ENCODE peak calls at places on chromosomes 4 and X, in ten cellular contexts. E is nephron progenitor cell, D is MCF 10A, R is lower leg skin, F is dorsolateral prefrontal cortex, X is BJ, N is RWPE1, S is fibroblast of pulmonary artery, L is brain microvascular endothelial cell, Q is hepatocyte. J is an unnamed sample.

GRCh38 chrX:46257451-46257879 is 287.8 kb downstream of the ZNF674 start:
- DNase-seq in F (no peak), E (no peak), R (no peak), X (no peak), D (no peak), S (no peak), N (no peak), L (no peak), Q (no peak), J (no peak)

GRCh38 chr4:119735136-119735770 is 106.6 kb upstream of the PDE5A start:
- DNase-seq in L (peak), E (no peak), Q (peak), D (peak), F (no peak), X (peak), R (no peak), S (peak), N (no peak), J (no peak)

GRCh38 chr4:8204576-8205227 is 5.6 kb downstream of the SH3TC1 start:
- DNase-seq in D (no peak), F (no peak), L (no peak), E (no peak), Q (no peak), R (no peak), S (no peak), N (no peak), X (no peak), J (no peak)

GRCh38 chr4:11480683-11481082 is 52.0 kb upstream of the HS3ST1 start:
- DNase-seq in X (no peak), S (peak), Q (no peak), E (no peak), N (peak), L (no peak), D (peak), F (no peak), R (no peak), J (no peak)

GRCh38 chrX:56219702-56220101 is 12.5 kb upstream of the KLF8 start:
- DNase-seq in D (peak), X (no peak), R (no peak), N (no peak), L (no peak), Q (no peak), F (no peak), E (no peak), S (no peak), J (no peak)

GRCh38 chr4:148539387-148539786 is 97.2 kb upstream of the NR3C2 start:
- DNase-seq in D (no peak), E (no peak), X (no peak), F (no peak), N (no peak), L (no peak), Q (peak), R (no peak), S (no peak), J (no peak)

GRCh38 chr4:169102011-169102410 is 92.0 kb upstream of the CBR4 start:
- DNase-seq in F (no peak), E (no peak), L (no peak), S (no peak), R (no peak), N (no peak), D (no peak), X (no peak), Q (no peak), J (no peak)

GRCh38 chr4:99300934-99301333 is 10.1 kb upstream of the ADH1A start:
- DNase-seq in S (peak), R (peak), E (no peak), F (no peak), D (peak), N (peak), L (peak), X (peak), Q (peak), J (no peak)

DNA sequence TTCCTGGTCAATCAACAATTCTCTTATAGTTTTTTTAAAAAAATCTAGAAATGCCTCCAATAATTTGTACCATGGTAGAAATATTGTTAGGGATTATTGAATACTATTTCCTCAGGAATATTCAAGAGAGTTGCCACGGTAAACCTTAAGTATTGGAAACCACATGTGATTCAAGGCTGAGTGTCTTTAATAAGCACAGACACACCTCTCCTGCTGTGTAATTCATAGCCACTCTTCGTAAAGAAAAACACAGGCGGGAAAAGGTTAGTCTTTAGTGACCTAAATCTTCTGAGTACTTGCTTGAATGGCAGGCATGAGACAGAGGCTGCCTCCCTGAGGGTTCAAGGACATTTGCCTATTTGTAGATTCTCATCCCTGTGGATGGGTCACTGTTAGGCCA is 342.8 kb upstream of the ADGRL3 start:
- DNase-seq in F (no peak), R (no peak), X (no peak), S (no peak), N (no peak), L (no peak), D (no peak), E (no peak), Q (no peak), J (no peak)
- TF ChIP-seq CTCF in F (no peak), R (no peak), X (no peak), S (no peak), N (no peak), L (no peak), D (no peak), E (no peak), Q (no peak), J (no peak)

GRCh38 chr4:27000820-27001219 is 140.2 kb downstream of the STIM2 start:
- DNase-seq in X (no peak), Q (no peak), E (no peak), N (peak), S (no peak), F (no peak), L (no peak), R (no peak), D (peak), J (no peak)
- TF ChIP-seq CTCF in X (no peak), Q (no peak), E (no peak), N (no peak), S (peak), F (no peak), L (peak), R (no peak), D (no peak), J (no peak)

DNA sequence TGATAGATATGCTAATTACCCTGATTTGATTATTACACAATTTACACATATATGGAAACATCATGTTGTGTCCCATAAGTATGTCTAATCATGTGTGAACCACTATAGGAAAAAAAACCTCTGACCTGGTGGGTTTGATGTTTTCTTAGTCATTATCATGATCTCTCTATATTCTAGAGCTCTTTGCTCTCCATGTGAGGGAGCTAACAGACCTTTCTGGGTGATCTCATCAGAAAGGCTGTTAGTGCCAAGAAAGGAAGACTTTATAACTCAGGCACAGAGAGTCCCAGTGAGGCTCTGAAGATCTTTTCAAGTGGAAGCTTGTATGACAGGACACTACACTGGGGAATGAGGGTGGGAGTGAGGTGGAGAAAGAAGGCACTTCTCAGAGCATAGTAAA is 527.7 kb upstream of the MAGEB2 start:
- DNase-seq in Q (peak), R (no peak), L (peak), F (no peak), N (peak), E (no peak), D (peak), S (peak), X (no peak), J (no peak)
- TF ChIP-seq CTCF in Q (peak), R (no peak), L (peak), F (no peak), N (no peak), E (no peak), D (no peak), S (peak), X (peak), J (no peak)

GRCh38 chr4:17128268-17128667 is 229.8 kb upstream of the LDB2 start:
- DNase-seq in Q (no peak), E (no peak), D (peak), X (peak), S (peak), L (no peak), N (no peak), F (no peak), R (no peak), J (no peak)

GRCh38 chr4:17120761-17121160 is 222.3 kb upstream of the LDB2 start:
- DNase-seq in Q (no peak), X (no peak), R (no peak), N (no peak), L (no peak), E (no peak), F (no peak), D (peak), S (peak), J (no peak)

GRCh38 chr4:17126306-17126978 is 228.0 kb upstream of the LDB2 start:
- DNase-seq in Q (no peak), F (no peak), N (no peak), X (no peak), S (no peak), R (no peak), D (no peak), E (no peak), L (no peak), J (no peak)

DNA sequence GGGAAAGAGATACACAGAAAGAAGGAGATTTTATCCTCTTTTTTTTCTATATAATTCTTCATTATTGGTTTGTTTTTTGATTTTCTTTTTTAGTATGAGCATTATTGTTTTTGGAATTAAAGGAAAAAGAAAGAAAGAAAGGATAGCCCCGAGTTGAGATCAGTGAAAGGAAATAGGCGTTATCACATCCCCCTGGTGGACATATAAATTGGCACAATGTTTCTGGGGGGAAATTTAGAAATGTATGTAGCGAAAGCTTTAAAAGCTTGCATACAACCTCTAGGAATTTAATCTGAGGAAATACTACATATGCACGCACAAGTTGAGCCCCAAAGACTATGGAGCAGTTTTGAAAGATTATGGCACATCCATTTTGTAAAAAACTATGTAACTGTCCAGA is 226.3 kb upstream of the LDB2 start:
- DNase-seq in L (no peak), E (no peak), D (no peak), X (no peak), Q (no peak), N (no peak), R (no peak), F (no peak), S (no peak), J (no peak)
- TF ChIP-seq CTCF in L (peak), E (peak), D (no peak), X (no peak), Q (no peak), N (no peak), R (no peak), F (no peak), S (peak), J (no peak)

DNA sequence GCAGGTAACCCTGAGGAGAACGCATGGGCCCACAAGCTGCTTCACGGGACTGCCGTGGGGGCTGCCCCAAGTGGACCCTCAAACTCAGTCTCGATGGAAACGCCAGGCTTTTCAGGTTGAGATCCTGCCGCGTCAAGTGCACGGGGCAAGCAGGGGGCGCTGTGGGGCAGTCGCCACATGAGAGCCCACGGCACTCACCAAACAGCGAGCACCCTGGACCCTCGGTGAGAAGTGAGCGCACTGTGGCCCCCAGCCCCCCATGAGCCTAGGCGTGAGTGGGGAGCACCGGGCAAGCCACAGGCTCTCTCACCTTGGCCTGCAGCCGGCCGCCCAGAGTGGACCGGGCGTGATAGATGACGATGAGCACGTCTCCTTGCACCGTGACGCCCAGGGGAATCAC is 50.9 kb upstream of the CPLX1 start:
- DNase-seq in E (peak), X (no peak), L (no peak), D (no peak), S (no peak), N (no peak), F (no peak), Q (no peak), R (no peak), J (no peak)
- TF ChIP-seq CTCF in E (peak), X (peak), L (peak), D (peak), S (peak), N (no peak), F (no peak), Q (peak), R (no peak), J (no peak)

GRCh38 chr4:22870847-22871246 is 178.1 kb downstream of the GBA3 start:
- DNase-seq in F (no peak), R (no peak), E (no peak), S (no peak), D (no peak), X (no peak), Q (no peak), L (no peak), N (no peak), J (no peak)
- TF ChIP-seq CTCF in F (no peak), R (no peak), E (no peak), S (no peak), D (no peak), X (no peak), Q (no peak), L (no peak), N (no peak), J (no peak)

GRCh38 chr4:23130845-23131244 is 438.1 kb downstream of the GBA3 start:
- DNase-seq in E (no peak), X (no peak), N (no peak), F (no peak), D (peak), R (no peak), Q (no peak), S (no peak), L (no peak), J (no peak)
- TF ChIP-seq CTCF in E (no peak), X (no peak), N (no peak), F (no peak), D (no peak), R (no peak), Q (no peak), S (no peak), L (no peak), J (no peak)

GRCh38 chr4:109798866-109799265 is 2.9 kb downstream of the CFI start:
- DNase-seq in R (no peak), E (no peak), N (no peak), D (no peak), Q (no peak), X (no peak), F (no peak), L (no peak), S (no peak), J (no peak)
- TF ChIP-seq CTCF in R (no peak), E (no peak), N (no peak), D (peak), Q (no peak), X (no peak), F (no peak), L (peak), S (no peak), J (no peak)

DNA sequence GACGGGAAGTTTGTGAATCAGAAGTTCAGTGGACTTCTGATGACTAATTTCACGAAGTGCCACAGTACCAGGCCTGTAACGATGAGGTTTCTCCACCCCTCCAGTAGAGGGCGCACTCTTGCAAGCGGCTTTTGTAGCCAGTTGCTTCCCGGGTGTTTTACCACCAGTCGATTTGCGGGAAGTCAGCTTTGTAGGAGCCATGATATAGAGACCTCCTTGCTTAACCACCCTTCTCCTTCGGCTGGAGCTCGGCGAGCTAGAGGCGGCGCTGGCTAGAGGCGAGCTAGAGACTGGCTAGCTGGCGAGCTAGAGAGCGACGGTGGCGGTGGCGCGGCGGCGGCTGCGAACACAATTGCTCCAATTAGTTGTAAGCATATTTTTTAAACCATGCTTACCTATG is 72.0 kb downstream of the IL1RAPL1 start:
- DNase-seq in D (no peak), R (no peak), Q (no peak), S (no peak), L (no peak), E (no peak), N (no peak), F (no peak), X (no peak), J (no peak)
- TF ChIP-seq CTCF in D (peak), R (no peak), Q (peak), S (no peak), L (peak), E (no peak), N (peak), F (no peak), X (peak), J (no peak)

DNA sequence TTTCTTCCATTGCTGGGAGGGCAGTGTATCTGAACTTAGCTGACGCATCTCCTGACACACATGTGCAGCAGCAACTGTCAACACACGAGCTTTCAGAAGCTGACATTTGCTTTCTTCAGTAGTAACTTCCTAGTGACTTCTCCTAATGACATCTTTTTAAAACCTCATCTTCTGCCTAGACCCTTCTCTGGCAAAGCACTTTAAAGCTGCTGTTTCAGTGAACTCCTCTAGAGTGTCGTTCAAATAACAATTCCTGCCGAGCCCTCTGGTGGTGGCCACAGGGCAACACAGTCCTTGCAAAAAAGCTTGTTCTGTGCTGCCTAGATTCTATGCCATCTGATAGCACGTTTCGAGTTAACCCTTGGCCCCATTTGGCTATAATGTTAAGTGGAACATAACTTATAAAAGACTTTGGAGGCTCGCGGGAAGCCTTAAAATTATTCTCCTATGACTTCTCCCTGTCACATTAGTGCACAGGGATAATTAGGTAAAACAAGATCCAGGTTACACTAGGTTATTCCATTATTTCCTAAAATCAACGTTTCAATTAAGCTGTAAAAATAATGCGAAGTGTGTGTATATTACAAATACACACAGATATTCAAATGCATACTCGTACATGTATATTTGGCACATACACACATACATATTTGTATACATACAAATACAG is 2340.8 kb downstream of the PCDH7 start:
- DNase-seq in S (peak), D (peak), E (peak), F (peak), R (no peak), Q (peak), X (no peak), N (peak), L (peak), J (no peak)
- TF ChIP-seq CTCF in S (peak), D (peak), E (peak), F (peak), R (no peak), Q (peak), X (peak), N (peak), L (peak), J (no peak)

J was measured in natural killer cell.